ENCODE peak calls at places on chromosomes 4 and X, in ten cellular contexts. I is CD8-positive, alpha-beta T cell; H is lower leg skin; X is mesothelial cell of epicardium; J is fibroblast of the aortic adventitia; K is right lobe of liver; L is heart left ventricle; Y is astrocyte of the spinal cord; G is nephron progenitor cell; E is A549. F is an unnamed sample.

GRCh38 chrX:16827225-16827624 is 41.0 kb downstream of the TXLNG start:
- DNase-seq in I (no peak), H (no peak), X (no peak), J (peak), K (no peak), L (no peak), Y (peak), G (no peak), E (no peak), F (no peak)

GRCh38 chr4:10461091-10461849 is 4.0 kb upstream of the ZNF518B start:
- DNase-seq in I (peak), H (no peak), X (peak), J (peak), K (peak), L (peak), Y (peak), G (peak), E (peak), F (peak)

GRCh38 chr4:120673696-120674095 is 248.8 kb downstream of the PRDM5 start:
- DNase-seq in I (no peak), H (no peak), X (no peak), J (no peak), K (no peak), L (peak), Y (no peak), G (no peak), E (no peak), F (no peak)

GRCh38 chrX:110146521-110146920 is 143.6 kb downstream of the TMEM164 start:
- DNase-seq in I (no peak), H (peak), X (no peak), J (peak), K (no peak), L (no peak), Y (peak), G (peak), E (peak), F (peak)

GRCh38 chrX:7083468-7084396 is 63.8 kb upstream of the STS start:
- DNase-seq in I (peak), H (no peak), X (no peak), J (peak), K (no peak), L (no peak), Y (peak), G (no peak), E (peak), F (peak)

GRCh38 chr4:41967392-41967791 is 14.2 kb upstream of the DCAF4L1 start:
- DNase-seq in I (no peak), H (no peak), X (no peak), J (no peak), K (no peak), L (no peak), Y (no peak), G (no peak), E (no peak), F (no peak)

GRCh38 chrX:119758682-119759332 is 419 bp downstream of the SOWAHD start:
- DNase-seq in I (no peak), H (no peak), X (peak), J (no peak), K (peak), L (peak), Y (no peak), G (peak), E (no peak), F (no peak)

GRCh38 chr4:112189754-112190153 is 41.8 kb upstream of the AP1AR start:
- DNase-seq in I (no peak), H (no peak), X (no peak), J (peak), K (no peak), L (no peak), Y (no peak), G (no peak), E (peak), F (no peak)

GRCh38 chrX:145549476-145549875 is 268.2 kb upstream of the SLITRK2 start:
- DNase-seq in I (no peak), H (no peak), X (no peak), J (no peak), K (no peak), L (no peak), Y (no peak), G (no peak), E (no peak), F (no peak)

GRCh38 chrX:139044680-139045079 is 333.2 kb upstream of the FGF13 start:
- DNase-seq in I (no peak), H (no peak), X (no peak), J (no peak), K (no peak), L (no peak), Y (no peak), G (no peak), E (no peak), F (no peak)

GRCh38 chrX:70769659-70770232 is 138.8 kb downstream of the TEX11 start:
- DNase-seq in I (no peak), H (no peak), X (no peak), J (peak), K (no peak), L (no peak), Y (peak), G (no peak), E (peak), F (peak)

GRCh38 chrX:154457491-154458115 is 478 bp upstream of the PLXNA3 start:
- DNase-seq in I (peak), H (no peak), X (no peak), J (no peak), K (peak), L (no peak), Y (no peak), G (peak), E (no peak), F (peak)

GRCh38 chr4:13920901-13921300 is 293.4 kb upstream of the BOD1L1 start:
- DNase-seq in I (no peak), H (peak), X (no peak), J (peak), K (no peak), L (peak), Y (peak), G (no peak), E (peak), F (no peak)

GRCh38 chr4:110245567-110245966 is 47.2 kb upstream of the ELOVL6 start:
- DNase-seq in I (no peak), H (no peak), X (no peak), J (peak), K (no peak), L (no peak), Y (peak), G (no peak), E (no peak), F (no peak)

GRCh38 chrX:119757979-119758681 is at the start of gene SOWAHD:
- DNase-seq in I (peak), H (peak), X (peak), J (no peak), K (peak), L (peak), Y (no peak), G (peak), E (peak), F (no peak)

GRCh38 chrX:37378399-37378798 is 29.2 kb downstream of the PRRG1 start:
- DNase-seq in I (no peak), H (no peak), X (no peak), J (peak), K (no peak), L (no peak), Y (no peak), G (no peak), E (no peak), F (no peak)

GRCh38 chr4:150044517-150044916 is 33.7 kb upstream of the DCLK2 start:
- DNase-seq in I (no peak), H (no peak), X (no peak), J (no peak), K (no peak), L (no peak), Y (no peak), G (no peak), E (no peak), F (no peak)

GRCh38 chr4:113636438-113636818 is 125.1 kb downstream of the CAMK2D start:
- DNase-seq in I (no peak), H (no peak), X (no peak), J (no peak), K (no peak), L (no peak), Y (no peak), G (no peak), E (no peak), F (peak)

GRCh38 chr4:100098011-100098545 is 92.2 kb downstream of the DDIT4L start:
- DNase-seq in I (no peak), H (no peak), X (no peak), J (no peak), K (no peak), L (no peak), Y (no peak), G (no peak), E (no peak), F (no peak)

GRCh38 chrX:70755850-70756249 is 152.7 kb downstream of the TEX11 start:
- DNase-seq in I (peak), H (no peak), X (no peak), J (no peak), K (no peak), L (no peak), Y (no peak), G (no peak), E (no peak), F (no peak)

GRCh38 chr4:177118596-177118995 is 191.1 kb upstream of the NEIL3 start:
- DNase-seq in I (no peak), H (peak), X (no peak), J (peak), K (no peak), L (peak), Y (peak), G (no peak), E (no peak), F (no peak)

GRCh38 chrX:57453901-57454300 is 137.9 kb upstream of the ZXDB start:
- DNase-seq in I (peak), H (no peak), X (no peak), J (peak), K (no peak), L (no peak), Y (no peak), G (no peak), E (peak), F (peak)

GRCh38 chrX:79078114-79078513 is 66.4 kb upstream of the GPR174 start:
- DNase-seq in I (no peak), H (no peak), X (no peak), J (no peak), K (no peak), L (no peak), Y (no peak), G (no peak), E (no peak), F (no peak)

GRCh38 chrX:111854778-111855490 is 21.0 kb upstream of the TRPC5OS start:
- DNase-seq in I (no peak), H (no peak), X (no peak), J (no peak), K (no peak), L (no peak), Y (no peak), G (no peak), E (peak), F (no peak)

GRCh38 chr4:153641532-153641931 is 42.5 kb upstream of the TLR2 start:
- DNase-seq in I (no peak), H (no peak), X (no peak), J (no peak), K (no peak), L (no peak), Y (no peak), G (no peak), E (no peak), F (no peak)

GRCh38 chr4:173252024-173252935 is 81.9 kb downstream of the HMGB2 start:
- DNase-seq in I (no peak), H (peak), X (no peak), J (peak), K (no peak), L (peak), Y (peak), G (peak), E (peak), F (peak)

GRCh38 chr4:44438687-44439086 is 9.9 kb downstream of the KCTD8 start:
- DNase-seq in I (no peak), H (no peak), X (no peak), J (no peak), K (no peak), L (no peak), Y (no peak), G (no peak), E (no peak), F (no peak)

GRCh38 chr4:172975651-172976229 is 192.9 kb upstream of the GALNT7 start:
- DNase-seq in I (no peak), H (no peak), X (no peak), J (no peak), K (no peak), L (no peak), Y (no peak), G (no peak), E (no peak), F (no peak)

GRCh38 chr4:146442801-146443200 is 78.9 kb downstream of the SLC10A7 start:
- DNase-seq in I (no peak), H (no peak), X (no peak), J (peak), K (no peak), L (no peak), Y (peak), G (no peak), E (no peak), F (no peak)

GRCh38 chrX:13109811-13110210 is 65.4 kb upstream of the FAM9C start:
- DNase-seq in I (no peak), H (no peak), X (no peak), J (peak), K (no peak), L (no peak), Y (peak), G (no peak), E (peak), F (no peak)

GRCh38 chr4:5019274-5019673 is at the start of gene CYTL1:
- DNase-seq in I (no peak), H (no peak), X (peak), J (no peak), K (no peak), L (no peak), Y (no peak), G (peak), E (no peak), F (no peak)

GRCh38 chrX:40299028-40299479 is 201.3 kb upstream of the BCOR start:
- DNase-seq in I (no peak), H (no peak), X (no peak), J (peak), K (no peak), L (no peak), Y (no peak), G (peak), E (no peak), F (no peak)
- TF ChIP-seq CTCF in I (no peak), H (no peak), X (no peak), J (peak), K (no peak), L (no peak), Y (peak), G (peak), E (no peak), F (peak)

GRCh38 chrX:147570483-147570882 is 341.2 kb upstream of the FMR1 start:
- DNase-seq in I (no peak), H (no peak), X (no peak), J (no peak), K (no peak), L (no peak), Y (no peak), G (no peak), E (no peak), F (no peak)
- TF ChIP-seq CTCF in I (no peak), H (no peak), X (no peak), J (no peak), K (no peak), L (no peak), Y (no peak), G (no peak), E (no peak), F (no peak)

GRCh38 chr4:126758493-126758892 is 874.3 kb upstream of the INTU start:
- DNase-seq in I (no peak), H (no peak), X (no peak), J (no peak), K (no peak), L (no peak), Y (no peak), G (no peak), E (no peak), F (no peak)

GRCh38 chr4:126766266-126766665 is 866.5 kb upstream of the INTU start:
- DNase-seq in I (no peak), H (no peak), X (no peak), J (peak), K (peak), L (peak), Y (no peak), G (no peak), E (no peak), F (no peak)

GRCh38 chr4:126762651-126763247 is 870.0 kb upstream of the INTU start:
- DNase-seq in I (no peak), H (no peak), X (no peak), J (no peak), K (no peak), L (no peak), Y (no peak), G (no peak), E (no peak), F (no peak)

GRCh38 chr4:126757219-126757618 is 875.5 kb upstream of the INTU start:
- DNase-seq in I (no peak), H (no peak), X (no peak), J (no peak), K (no peak), L (no peak), Y (peak), G (no peak), E (no peak), F (no peak)

DNA sequence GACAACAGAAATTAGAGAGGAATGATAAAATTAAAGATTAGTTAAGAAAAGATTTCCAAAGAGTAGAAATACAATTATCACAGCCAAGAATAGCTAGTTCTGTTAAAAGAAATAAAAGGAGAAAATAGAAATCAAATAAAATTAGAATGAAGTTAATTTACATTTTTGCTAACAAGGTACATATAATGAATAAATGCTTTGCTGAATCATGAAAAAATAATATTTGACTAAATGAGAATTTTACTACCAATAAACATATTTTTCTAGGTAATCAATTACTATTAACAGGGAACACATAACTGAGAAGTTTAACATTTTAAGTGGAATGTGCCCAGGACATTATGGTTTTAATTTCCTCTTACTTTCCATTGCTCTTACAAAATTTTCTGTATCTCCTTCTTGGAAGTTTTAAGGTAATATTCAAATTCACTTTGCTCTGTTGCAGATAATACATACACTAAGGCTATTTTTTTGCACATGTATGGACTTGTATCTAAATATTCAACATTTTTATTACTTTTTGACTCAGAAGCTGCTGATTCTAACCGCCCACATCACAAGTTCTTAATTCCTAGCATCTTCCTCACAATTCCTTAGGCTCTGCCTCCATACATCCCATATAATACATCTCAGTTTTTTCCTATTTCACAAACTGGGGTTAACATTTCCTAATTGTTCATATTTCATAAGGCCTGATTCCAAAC is 870.7 kb upstream of the INTU start:
- DNase-seq in I (no peak), H (no peak), X (no peak), J (no peak), K (no peak), L (no peak), Y (no peak), G (no peak), E (no peak), F (no peak)
- TF ChIP-seq CTCF in I (no peak), H (no peak), X (no peak), J (no peak), K (no peak), L (no peak), Y (no peak), G (no peak), E (no peak), F (no peak)

DNA sequence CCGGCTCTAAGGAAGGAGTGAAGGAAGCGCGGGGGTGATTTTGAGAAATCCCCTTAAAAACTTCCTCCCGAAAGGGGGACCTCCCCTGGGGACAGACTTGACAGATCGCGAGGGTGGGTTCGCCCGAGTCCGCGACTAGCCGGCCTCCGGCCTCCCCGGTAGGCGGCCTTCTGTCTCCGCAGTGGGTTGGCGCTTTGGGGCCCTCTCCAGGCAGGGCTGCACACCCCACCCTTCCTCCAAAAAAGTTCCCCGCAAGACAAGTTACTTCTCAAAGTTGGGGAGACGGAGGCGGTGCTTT is 24.8 kb downstream of the HOPX start:
- DNase-seq in I (no peak), H (no peak), X (no peak), J (no peak), K (peak), L (peak), Y (no peak), G (peak), E (no peak), F (peak)
- TF ChIP-seq CTCF in I (no peak), H (no peak), X (no peak), J (peak), K (no peak), L (peak), Y (peak), G (no peak), E (no peak), F (peak)

GRCh38 chrX:151701071-151701470 is 5.8 kb downstream of the PRRG3 start:
- DNase-seq in I (no peak), H (no peak), X (no peak), J (no peak), K (no peak), L (no peak), Y (no peak), G (no peak), E (no peak), F (no peak)

GRCh38 chrX:151701531-151701930 is 6.3 kb downstream of the PRRG3 start:
- DNase-seq in I (no peak), H (no peak), X (no peak), J (no peak), K (no peak), L (no peak), Y (no peak), G (no peak), E (no peak), F (no peak)

GRCh38 chrX:151702021-151702714 is 6.9 kb downstream of the PRRG3 start:
- DNase-seq in I (no peak), H (no peak), X (no peak), J (peak), K (no peak), L (no peak), Y (no peak), G (no peak), E (no peak), F (no peak)

GRCh38 chrX:151699746-151700145 is 4.5 kb downstream of the PRRG3 start:
- DNase-seq in I (no peak), H (no peak), X (no peak), J (no peak), K (no peak), L (no peak), Y (no peak), G (no peak), E (no peak), F (no peak)

DNA sequence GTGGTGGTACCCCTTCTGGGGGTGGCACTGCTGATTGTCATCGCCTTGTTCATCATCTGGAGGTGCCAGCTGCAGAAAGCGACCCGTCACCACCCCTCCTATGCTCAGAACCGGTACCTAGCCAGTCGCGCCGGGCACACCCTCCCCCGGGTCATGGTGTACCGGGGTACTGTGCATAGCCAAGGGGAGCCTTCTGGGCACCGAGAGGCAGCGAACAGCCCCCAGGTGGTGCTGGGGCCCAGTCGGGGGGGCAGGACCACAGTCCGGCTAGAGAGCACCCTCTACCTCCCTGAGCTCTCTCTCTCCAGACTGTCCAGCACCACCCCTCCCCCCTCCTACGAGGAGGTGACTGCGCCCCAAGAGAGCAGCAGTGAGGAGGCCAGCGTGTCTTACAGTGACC is 5.3 kb downstream of the PRRG3 start:
- DNase-seq in I (no peak), H (no peak), X (no peak), J (no peak), K (no peak), L (no peak), Y (no peak), G (no peak), E (no peak), F (no peak)
- TF ChIP-seq CTCF in I (no peak), H (no peak), X (no peak), J (no peak), K (no peak), L (no peak), Y (no peak), G (no peak), E (no peak), F (no peak)

DNA sequence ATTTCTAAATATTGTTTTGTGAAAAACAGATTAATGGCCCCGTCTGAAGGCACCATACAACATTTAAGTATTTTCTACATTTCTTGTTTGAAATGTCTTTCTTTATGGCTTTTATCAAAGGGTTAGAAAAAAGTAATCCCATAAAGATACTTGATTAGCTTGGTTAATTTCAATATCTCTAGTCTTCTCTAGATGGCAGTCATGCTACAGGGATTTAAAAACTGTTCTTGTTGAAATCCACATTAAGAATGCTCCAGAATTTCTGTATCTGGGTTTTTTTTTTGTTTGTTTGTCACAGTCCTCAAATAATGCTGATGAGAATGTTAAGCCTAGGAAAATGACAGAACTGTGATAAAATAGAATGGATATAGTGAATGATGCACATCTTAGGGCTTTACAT is 109.0 kb upstream of the AADAT start:
- DNase-seq in I (no peak), H (no peak), X (no peak), J (no peak), K (no peak), L (no peak), Y (no peak), G (no peak), E (no peak), F (no peak)
- TF ChIP-seq CTCF in I (no peak), H (no peak), X (peak), J (no peak), K (peak), L (no peak), Y (no peak), G (no peak), E (no peak), F (no peak)

GRCh38 chrX:41616935-41617334 is 71.8 kb upstream of the GPR34 start:
- DNase-seq in I (no peak), H (no peak), X (no peak), J (no peak), K (no peak), L (no peak), Y (no peak), G (no peak), E (no peak), F (no peak)
- TF ChIP-seq CTCF in I (no peak), H (no peak), X (no peak), J (no peak), K (no peak), L (no peak), Y (no peak), G (no peak), E (no peak), F (no peak)